ENCODE peak calls at places on chromosomes 7 and 10, in eight cellular contexts. C is fibroblast of lung, X is right cardiac atrium, V is fibroblast of the aortic adventitia, N is SK-N-MC, I is heart right ventricle, O is neural progenitor cell, P is psoas muscle. M is an unnamed sample.

GRCh38 chr7:526474-527034 is 6.9 kb upstream of the PDGFA start:
- DNase-seq in N (no peak), X (no peak), P (no peak), O (no peak), C (no peak), V (no peak), I (peak), M (no peak)

GRCh38 chr10:116070743-116071320 is 202.2 kb downstream of the GFRA1 start:
- DNase-seq in O (no peak), V (no peak), X (no peak), I (no peak), C (no peak), N (no peak), P (no peak), M (no peak)

GRCh38 chr7:137886706-137887105 is 39.9 kb upstream of the DGKI start:
- DNase-seq in O (no peak), I (no peak), X (no peak), C (peak), N (no peak), P (no peak), V (no peak), M (no peak)

GRCh38 chr10:70053212-70053895 is 708 bp downstream of the MACROH2A2 start:
- DNase-seq in P (no peak), X (peak), O (peak), I (peak), V (no peak), C (no peak), N (no peak), M (no peak)

GRCh38 chr10:23171232-23171876 is 20.8 kb upstream of the PTF1A start:
- DNase-seq in C (peak), I (no peak), V (peak), O (peak), N (no peak), X (no peak), P (no peak), M (no peak)

GRCh38 chr10:63103971-63104409 is 29.1 kb upstream of the NRBF2 start:
- DNase-seq in C (no peak), X (no peak), P (no peak), I (no peak), O (peak), N (no peak), V (no peak), M (no peak)

GRCh38 chr10:36254191-36254590 is 612.1 kb upstream of the FZD8 start:
- DNase-seq in V (peak), O (no peak), N (no peak), X (peak), P (peak), I (peak), C (peak), M (no peak)

GRCh38 chr10:43122096-43122495 is 16.1 kb upstream of the CSGALNACT2 start:
- DNase-seq in X (no peak), P (peak), N (no peak), V (no peak), O (no peak), I (no peak), C (no peak), M (no peak)

GRCh38 chr7:101315336-101315735 is 6.3 kb downstream of the IFT22 start:
- DNase-seq in V (peak), N (no peak), C (peak), I (no peak), X (no peak), O (peak), P (no peak), M (no peak)

GRCh38 chr10:5512881-5513698 is 11.7 kb upstream of the CALML3 start:
- DNase-seq in C (no peak), V (no peak), N (no peak), O (no peak), P (peak), X (no peak), I (no peak), M (no peak)

GRCh38 chr7:74373536-74373935 is 80.2 kb upstream of the GTF2IRD1 start:
- DNase-seq in O (no peak), V (no peak), I (no peak), C (no peak), P (no peak), N (no peak), X (no peak), M (no peak)

GRCh38 chr7:138091073-138091472 is 14.8 kb downstream of the AKR1D1 start:
- DNase-seq in P (no peak), V (no peak), X (no peak), C (no peak), I (no peak), N (no peak), O (no peak), M (no peak)

GRCh38 chr7:18508441-18509427 is 13.2 kb downstream of the HDAC9 start:
- DNase-seq in C (peak), P (no peak), N (no peak), X (no peak), I (no peak), O (peak), V (peak), M (no peak)

GRCh38 chr10:104067525-104067924 is 18.2 kb downstream of the COL17A1 start:
- DNase-seq in P (no peak), X (no peak), I (no peak), V (no peak), N (no peak), O (peak), C (no peak), M (no peak)

GRCh38 chr10:132307823-132308587 is at the start of gene STK32C:
- DNase-seq in C (peak), I (peak), N (no peak), X (peak), P (peak), O (peak), V (peak), M (peak)
- H3K4me3 ChIP-seq in C (peak), I (peak), N (peak), X (peak), P (peak), O (peak), V (peak), M (peak)

GRCh38 chr10:124268976-124269375 is 149.7 kb downstream of the OAT start:
- DNase-seq in I (no peak), N (no peak), V (no peak), X (no peak), P (peak), C (no peak), O (no peak), M (no peak)

GRCh38 chr10:124267911-124268549 is 150.7 kb downstream of the OAT start:
- DNase-seq in V (no peak), I (no peak), O (no peak), N (no peak), C (no peak), P (peak), X (no peak), M (no peak)

GRCh38 chr10:124265776-124266467 is 152.8 kb downstream of the OAT start:
- DNase-seq in N (no peak), X (no peak), I (no peak), V (no peak), C (no peak), P (peak), O (no peak), M (no peak)

GRCh38 chr10:124266468-124267230 is 152.1 kb downstream of the OAT start:
- DNase-seq in P (peak), N (no peak), C (no peak), X (no peak), O (no peak), V (peak), I (no peak), M (no peak)

GRCh38 chr10:124267231-124267885 is 151.4 kb downstream of the OAT start:
- DNase-seq in V (peak), I (peak), X (no peak), O (no peak), P (peak), C (peak), N (no peak), M (no peak)
- H3K4me3 ChIP-seq in V (no peak), I (no peak), X (no peak), O (no peak), P (no peak), C (no peak), N (no peak), M (no peak)

DNA sequence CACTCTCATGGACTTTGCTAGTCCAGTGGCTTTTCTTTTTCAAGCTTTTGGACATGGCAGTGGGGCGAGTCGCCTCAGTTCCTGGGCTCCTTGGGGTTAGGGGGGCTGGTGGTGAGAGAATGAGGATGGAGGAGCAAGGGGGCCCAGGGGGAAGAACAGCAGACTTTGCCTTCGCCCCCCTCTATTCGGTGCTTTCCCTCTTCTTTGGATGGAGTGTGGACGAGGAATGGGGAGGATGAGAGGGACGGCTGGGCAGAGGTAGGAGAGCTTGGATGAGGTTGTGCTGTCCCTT is 255 bp downstream of the MAGI2 start:
- DNase-seq in I (no peak), C (no peak), P (no peak), N (no peak), X (no peak), O (no peak), V (no peak), M (no peak)
- H3K4me3 ChIP-seq in I (peak), C (peak), P (peak), N (peak), X (peak), O (peak), V (peak), M (peak)

GRCh38 chr7:121373177-121373576 is 22.9 kb downstream of the FAM3C start:
- DNase-seq in V (no peak), C (no peak), I (no peak), N (no peak), P (no peak), O (no peak), X (no peak), M (no peak)

GRCh38 chr7:121376982-121377381 is 19.1 kb downstream of the FAM3C start:
- DNase-seq in C (no peak), O (no peak), V (no peak), I (no peak), X (no peak), P (no peak), N (no peak), M (no peak)

GRCh38 chr7:121369462-121369861 is 26.6 kb downstream of the FAM3C start:
- DNase-seq in O (no peak), I (no peak), P (no peak), X (no peak), C (peak), N (no peak), V (peak), M (no peak)

GRCh38 chr7:121371367-121371766 is 24.7 kb downstream of the FAM3C start:
- DNase-seq in N (no peak), X (no peak), O (no peak), V (no peak), P (no peak), I (no peak), C (no peak), M (no peak)

DNA sequence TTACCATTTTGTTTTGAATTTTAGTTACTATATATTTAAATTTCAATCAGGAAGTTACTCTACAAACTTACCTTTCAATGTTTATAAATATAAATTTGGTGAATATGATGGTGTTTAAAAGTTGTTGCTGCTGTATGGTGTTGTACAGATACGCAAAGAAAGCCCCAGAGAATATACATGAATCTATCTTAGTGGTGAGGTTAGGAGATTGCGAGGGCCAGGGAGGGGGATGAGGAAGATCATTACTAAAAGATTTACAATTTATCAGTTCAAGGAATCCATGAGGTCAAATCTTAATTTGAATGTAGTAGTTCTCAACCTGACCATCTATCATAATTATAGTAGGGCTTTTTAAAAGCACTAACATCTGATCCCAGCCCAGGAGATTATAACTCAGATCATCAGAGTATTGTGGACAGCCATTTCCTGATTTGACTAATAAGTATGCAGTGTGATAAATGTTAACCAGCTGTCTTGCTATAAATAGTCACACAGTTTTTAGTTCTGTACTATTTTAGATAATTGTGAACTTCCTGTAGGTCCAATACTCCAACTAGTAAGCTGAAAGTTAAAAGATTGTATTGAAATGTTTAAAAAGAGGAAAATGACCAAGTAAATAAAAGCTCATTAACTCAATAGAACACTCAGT is 23.6 kb downstream of the FAM3C start:
- DNase-seq in P (no peak), I (no peak), C (peak), V (peak), N (no peak), O (no peak), X (no peak), M (no peak)
- H3K4me3 ChIP-seq in P (no peak), I (no peak), C (no peak), V (no peak), N (peak), O (no peak), X (no peak), M (no peak)

DNA sequence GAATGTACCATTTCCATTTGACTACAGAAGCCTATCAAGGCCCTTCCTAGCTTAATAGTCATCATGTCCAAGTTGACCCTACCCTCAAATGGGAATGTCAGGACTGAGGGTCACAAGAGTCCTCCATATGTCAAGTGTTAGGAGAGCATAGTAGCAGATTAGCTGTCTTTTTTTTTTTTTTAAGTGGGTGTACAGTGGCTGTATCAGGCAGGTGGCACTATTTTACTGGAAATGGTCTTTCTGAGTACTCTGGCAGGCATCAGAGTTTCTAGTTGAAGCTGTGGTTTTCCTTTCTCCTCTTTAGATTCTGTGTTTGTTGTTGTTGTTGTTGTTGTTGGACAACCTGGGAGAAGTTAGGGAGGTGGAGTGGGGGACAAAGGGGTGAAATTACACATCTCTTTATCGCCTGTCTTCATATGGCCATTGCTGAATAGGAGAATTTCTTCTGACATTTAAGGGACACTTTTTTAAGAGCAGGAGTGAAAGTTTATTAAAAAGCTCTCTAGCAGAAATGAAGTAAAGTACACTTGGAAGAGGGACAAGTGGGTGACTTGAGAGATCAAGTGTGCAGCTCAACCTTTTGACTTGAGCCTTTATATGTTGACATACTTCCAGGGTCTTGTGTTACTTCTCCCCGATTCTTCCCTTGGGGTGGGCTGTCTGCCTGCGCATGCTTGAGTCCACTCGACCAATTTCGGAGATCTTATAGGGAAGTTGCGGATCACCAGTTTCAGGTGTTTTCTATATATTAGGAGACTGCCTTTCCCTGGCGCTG is 104.1 kb upstream of the FOXP2 start:
- DNase-seq in C (peak), X (no peak), N (no peak), O (no peak), V (peak), P (no peak), I (no peak), M (no peak)
- H3K4me3 ChIP-seq in C (no peak), X (no peak), N (no peak), O (no peak), V (no peak), P (no peak), I (no peak), M (no peak)

GRCh38 chr7:76125560-76125959 is 76.1 kb upstream of the SRRM3 start:
- DNase-seq in N (no peak), V (no peak), X (no peak), I (no peak), P (no peak), C (no peak), O (no peak), M (no peak)

GRCh38 chr7:76126632-76127031 is 75.1 kb upstream of the SRRM3 start:
- DNase-seq in O (no peak), N (no peak), C (no peak), P (no peak), X (no peak), V (no peak), I (no peak), M (no peak)

GRCh38 chr7:76121044-76121443 is 73.1 kb downstream of the MDH2 start:
- DNase-seq in I (no peak), P (no peak), X (no peak), V (no peak), O (peak), C (no peak), N (no peak), M (no peak)

GRCh38 chr7:76123316-76123715 is 75.4 kb downstream of the MDH2 start:
- DNase-seq in N (no peak), V (no peak), C (no peak), X (no peak), P (no peak), O (no peak), I (no peak), M (no peak)

DNA sequence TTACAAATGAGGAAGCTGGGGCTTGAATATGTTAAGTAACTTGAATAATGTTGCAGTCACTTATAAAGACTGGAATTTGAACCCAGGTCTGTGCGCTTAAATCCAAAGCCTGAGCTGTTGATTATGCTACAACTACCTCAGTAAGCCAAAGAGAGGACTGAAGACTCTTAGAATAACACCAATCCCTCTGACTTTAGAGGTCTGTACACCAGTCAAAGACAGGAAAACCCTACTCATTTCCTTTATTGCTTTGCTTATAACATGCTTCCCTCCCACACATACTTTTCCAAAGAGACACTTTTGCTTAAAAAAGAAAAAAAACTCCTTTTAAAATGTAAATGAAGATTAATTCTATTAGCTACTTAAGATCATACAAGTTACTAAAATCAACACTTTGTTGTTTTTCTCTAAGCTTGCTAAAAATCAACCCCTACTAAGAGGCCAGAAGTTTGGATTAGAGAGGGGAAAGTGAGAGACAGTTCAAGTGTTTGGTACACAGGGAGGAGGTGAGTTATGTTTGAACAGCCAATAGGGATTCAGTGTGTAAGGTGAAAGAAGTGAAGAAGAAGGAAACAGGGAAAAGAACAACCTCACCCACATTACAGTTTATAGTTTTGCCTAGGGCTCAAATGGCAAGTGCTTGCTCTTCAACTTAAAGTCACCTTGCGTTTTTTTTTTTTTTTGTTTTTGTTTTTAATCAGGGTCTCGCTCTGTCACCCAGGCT is 74.8 kb downstream of the MDH2 start:
- DNase-seq in P (no peak), O (no peak), X (no peak), I (no peak), C (no peak), V (no peak), N (no peak), M (no peak)
- H3K4me3 ChIP-seq in P (no peak), O (no peak), X (no peak), I (no peak), C (no peak), V (no peak), N (no peak), M (no peak)

GRCh38 chr10:49768731-49769130 is 6.6 kb upstream of the OGDHL start:
- DNase-seq in I (no peak), N (no peak), X (no peak), P (no peak), C (no peak), O (no peak), V (no peak), M (no peak)
- H3K4me3 ChIP-seq in I (no peak), N (no peak), X (no peak), P (no peak), C (no peak), O (no peak), V (no peak), M (no peak)

M was measured in esophagus squamous epithelium.